ENCODE peak calls at places on chromosomes 2 and 18, in four cellular contexts. One of them, this sample, is unnamed.
A peak's percentile ranks its signal among the peaks of the same experiment; 100 is the strongest.

GRCh38 chr2:207138573-207139297 is 27.0 kb downstream of the KLF7 start:
- DNase-seq in K562: no peak
- DNase-seq in H1: no peak
- DNase-seq in GM12878: no peak
- DNase-seq in this sample: no peak

GRCh38 chr18:46422552-46423055 is 234.4 kb downstream of the LOXHD1 start:
- DNase-seq in K562: no peak
- DNase-seq in H1: no peak
- DNase-seq in GM12878: no peak
- DNase-seq in this sample: no peak

GRCh38 chr2:27227501-27227900 is 10.3 kb downstream of the CAD start:
- DNase-seq in K562: no peak
- DNase-seq in H1: no peak
- DNase-seq in GM12878: no peak
- DNase-seq in this sample: no peak

GRCh38 chr2:218998414-218999002 is 5.3 kb upstream of the CRYBA2 start:
- DNase-seq in K562: no peak
- DNase-seq in H1: no peak
- DNase-seq in GM12878: no peak
- DNase-seq in this sample: no peak

GRCh38 chr2:231679906-231680283 is 28.4 kb upstream of the PTMA start:
- DNase-seq in K562: no peak
- DNase-seq in H1: no peak
- DNase-seq in GM12878: no peak
- DNase-seq in this sample: no peak

GRCh38 chr18:37484893-37485834 is 80.4 kb downstream of the CELF4 start:
- DNase-seq in K562: peak; percentile 71
- DNase-seq in H1: peak; percentile 43
- DNase-seq in GM12878: no peak
- DNase-seq in this sample: peak; percentile 78

GRCh38 chr2:24832526-24832925 is 39.3 kb downstream of the CENPO start:
- DNase-seq in K562: no peak
- DNase-seq in H1: no peak
- DNase-seq in GM12878: no peak
- DNase-seq in this sample: no peak

GRCh38 chr2:30608643-30609042 is 161.6 kb downstream of the LCLAT1 start:
- DNase-seq in K562: peak; percentile 21
- DNase-seq in H1: no peak
- DNase-seq in GM12878: no peak
- DNase-seq in this sample: no peak

GRCh38 chr18:48203961-48204666 is 205.1 kb downstream of the ZBTB7C start:
- DNase-seq in K562: no peak
- DNase-seq in H1: no peak
- DNase-seq in GM12878: no peak
- DNase-seq in this sample: no peak

GRCh38 chr18:39799010-39799409 is 2156.0 kb upstream of the PIK3C3 start:
- DNase-seq in K562: no peak
- DNase-seq in H1: no peak
- DNase-seq in GM12878: no peak
- DNase-seq in this sample: peak; percentile 51

GRCh38 chr2:229268626-229269025 is 2.5 kb downstream of the PID1 start:
- DNase-seq in K562: no peak
- DNase-seq in H1: no peak
- DNase-seq in GM12878: no peak
- DNase-seq in this sample: no peak

GRCh38 chr18:45122510-45122909 is 441.8 kb downstream of the SETBP1 start:
- DNase-seq in K562: no peak
- DNase-seq in H1: no peak
- DNase-seq in GM12878: no peak
- DNase-seq in this sample: no peak

GRCh38 chr2:160431441-160431840 is 62.2 kb downstream of the RBMS1 start:
- DNase-seq in K562: no peak
- DNase-seq in H1: no peak
- DNase-seq in GM12878: no peak
- DNase-seq in this sample: no peak

GRCh38 chr2:172208881-172209325 is 106.2 kb upstream of the DLX2 start:
- DNase-seq in K562: no peak
- DNase-seq in H1: no peak
- DNase-seq in GM12878: no peak
- DNase-seq in this sample: no peak

GRCh38 chr18:23689616-23690504 is 607 bp downstream of the LAMA3 start:
- DNase-seq in K562: no peak
- DNase-seq in H1: no peak
- DNase-seq in GM12878: no peak
- DNase-seq in this sample: peak; percentile 47

GRCh38 chr2:86520153-86520552 is 43.1 kb downstream of the CHMP3 start:
- DNase-seq in K562: no peak
- DNase-seq in H1: no peak
- DNase-seq in GM12878: no peak
- DNase-seq in this sample: peak; percentile 9

GRCh38 chr2:126749537-126749936 is 93.6 kb downstream of the GYPC start:
- DNase-seq in K562: peak; percentile 37
- DNase-seq in H1: no peak
- DNase-seq in GM12878: no peak
- DNase-seq in this sample: peak; percentile 17

GRCh38 chr2:46067501-46068292 is 229.5 kb upstream of the EPAS1 start:
- DNase-seq in K562: no peak
- DNase-seq in H1: no peak
- DNase-seq in GM12878: no peak
- DNase-seq in this sample: no peak

GRCh38 chr18:46481847-46482245 is 175.2 kb downstream of the LOXHD1 start:
- DNase-seq in K562: no peak
- DNase-seq in H1: no peak
- DNase-seq in GM12878: no peak
- DNase-seq in this sample: no peak

GRCh38 chr2:100446696-100447095 is 23.6 kb upstream of the NMS start:
- DNase-seq in K562: no peak
- DNase-seq in H1: no peak
- DNase-seq in GM12878: no peak
- DNase-seq in this sample: no peak

GRCh38 chr2:174340400-174341300 is 5.9 kb downstream of the SP9 start:
- DNase-seq in K562: no peak
- DNase-seq in H1: no peak
- DNase-seq in GM12878: no peak
- DNase-seq in this sample: peak; percentile 72
- H3K4me1 ChIP-seq in K562: peaks cover 13% of the 10 kb centered on the region
- H3K4me1 ChIP-seq in H1: peaks cover 18% of the 10 kb centered on the region
- H3K4me1 ChIP-seq in GM12878: peaks cover 21% of the 10 kb centered on the region
- H3K4me1 ChIP-seq in this sample: peaks cover 43% of the 10 kb centered on the region

DNA sequence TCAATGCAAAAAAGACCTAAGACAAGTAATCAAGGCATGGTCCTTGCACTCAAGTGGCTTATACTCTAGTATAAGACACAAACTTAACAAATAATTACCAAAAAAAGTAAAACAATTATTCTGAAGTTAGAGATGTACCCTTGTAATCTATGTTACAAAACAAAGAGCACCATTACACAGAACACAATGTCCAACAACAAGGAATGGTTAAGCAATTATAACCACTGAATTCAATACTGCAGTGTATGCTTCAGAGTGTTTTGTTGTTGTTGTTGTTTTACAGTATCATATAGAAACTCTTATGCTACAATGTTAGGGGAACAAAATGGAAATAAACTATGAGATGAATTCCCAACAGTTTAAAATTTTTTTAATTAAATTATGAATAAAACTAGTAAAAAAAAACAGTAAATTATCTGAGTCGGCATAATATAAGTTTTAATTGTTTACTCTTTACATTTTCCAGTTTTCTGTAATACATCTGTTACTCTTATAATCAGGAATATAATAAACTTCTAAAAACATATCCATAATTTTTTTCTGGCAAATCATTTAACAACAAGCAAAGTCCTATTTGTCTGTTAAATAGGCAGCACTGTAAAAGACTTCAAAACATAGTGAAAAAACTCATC is 29.2 kb downstream of the ROCK2 start:
- DNase-seq in K562: no peak
- DNase-seq in H1: no peak
- DNase-seq in GM12878: no peak
- DNase-seq in this sample: no peak
- TF ChIP-seq POLR2AphosphoS5 in K562: no peak
- TF ChIP-seq POLR2AphosphoS5 in H1: no peak
- TF ChIP-seq POLR2AphosphoS5 in GM12878: no peak
- TF ChIP-seq POLR2AphosphoS5 in this sample: no peak

GRCh38 chr2:181356526-181356925 is 100.7 kb upstream of the ITGA4 start:
- DNase-seq in K562: no peak
- DNase-seq in H1: no peak
- DNase-seq in GM12878: no peak
- DNase-seq in this sample: no peak
- TF ChIP-seq CREB1 in K562: no peak
- TF ChIP-seq CREB1 in H1: no peak
- TF ChIP-seq CREB1 in GM12878: no peak
- TF ChIP-seq CREB1 in this sample: no peak

GRCh38 chr2:205772983-205773382 is 90.7 kb downstream of the NRP2 start:
- DNase-seq in K562: no peak
- DNase-seq in H1: no peak
- DNase-seq in GM12878: no peak
- DNase-seq in this sample: no peak

GRCh38 chr2:205771063-205771462 is 88.8 kb downstream of the NRP2 start:
- DNase-seq in K562: no peak
- DNase-seq in H1: no peak
- DNase-seq in GM12878: no peak
- DNase-seq in this sample: no peak

GRCh38 chr2:205770557-205770956 is 88.3 kb downstream of the NRP2 start:
- DNase-seq in K562: no peak
- DNase-seq in H1: no peak
- DNase-seq in GM12878: no peak
- DNase-seq in this sample: no peak

GRCh38 chr2:205769879-205770278 is 87.6 kb downstream of the NRP2 start:
- DNase-seq in K562: no peak
- DNase-seq in H1: no peak
- DNase-seq in GM12878: no peak
- DNase-seq in this sample: peak; percentile 29

DNA sequence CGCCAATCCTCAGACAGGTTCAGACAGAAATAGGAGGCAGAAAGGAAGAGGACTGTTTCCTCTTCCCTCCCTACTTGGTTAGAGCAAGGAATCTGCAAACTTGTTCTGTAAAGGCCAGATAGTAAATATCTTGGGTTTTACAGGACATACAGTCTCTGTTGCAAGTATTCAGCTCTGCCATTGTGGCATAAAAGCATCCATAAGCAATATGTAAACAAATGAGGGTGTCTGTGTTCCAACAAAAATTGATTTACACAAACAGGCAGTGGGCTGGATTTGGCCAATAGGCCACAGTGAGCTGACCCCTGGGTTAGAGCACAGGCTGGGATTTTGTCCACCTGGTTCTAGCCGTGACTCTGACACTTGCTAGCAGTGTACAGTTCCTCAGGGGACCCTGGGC is 89.4 kb downstream of the NRP2 start:
- DNase-seq in K562: no peak
- DNase-seq in H1: no peak
- DNase-seq in GM12878: no peak
- DNase-seq in this sample: no peak
- H3K4me1 ChIP-seq in K562: no peaks in the 10 kb centered on the region
- H3K4me1 ChIP-seq in H1: no peaks in the 10 kb centered on the region
- H3K4me1 ChIP-seq in GM12878: no peaks in the 10 kb centered on the region
- H3K4me1 ChIP-seq in this sample: no peaks in the 10 kb centered on the region

DNA sequence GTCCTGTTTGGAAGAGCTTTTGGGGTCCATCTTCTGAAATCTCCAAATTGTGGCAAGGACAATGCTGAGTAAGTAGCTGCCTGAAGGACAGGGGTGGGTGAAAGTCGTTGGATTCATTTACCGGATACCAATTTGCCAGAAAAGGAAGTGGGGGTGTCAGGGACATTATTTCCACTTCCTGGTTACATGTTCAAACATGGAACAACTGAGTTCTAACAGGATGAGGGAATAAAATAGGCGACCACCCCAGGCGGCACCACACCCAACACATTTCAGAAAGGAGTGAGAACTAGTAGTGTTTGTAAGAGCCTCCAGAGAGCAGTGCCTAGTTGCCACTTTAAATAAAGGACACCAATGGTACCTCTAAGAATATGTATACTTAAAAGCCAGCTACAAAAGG is 158.6 kb upstream of the SERTAD2 start:
- DNase-seq in K562: no peak
- DNase-seq in H1: no peak
- DNase-seq in GM12878: no peak
- DNase-seq in this sample: no peak
- TF ChIP-seq POLR2AphosphoS5 in K562: no peak
- TF ChIP-seq POLR2AphosphoS5 in H1: no peak
- TF ChIP-seq POLR2AphosphoS5 in GM12878: no peak
- TF ChIP-seq POLR2AphosphoS5 in this sample: no peak

GRCh38 chr2:69955029-69955428 is 6.4 kb downstream of the ASPRV1 start:
- DNase-seq in K562: no peak
- DNase-seq in H1: no peak
- DNase-seq in GM12878: no peak
- DNase-seq in this sample: no peak
- TF ChIP-seq CREB1 in K562: no peak
- TF ChIP-seq CREB1 in H1: no peak
- TF ChIP-seq CREB1 in GM12878: no peak
- TF ChIP-seq CREB1 in this sample: no peak

GRCh38 chr2:108409768-108410167 is 32.0 kb downstream of the SULT1C4 start:
- DNase-seq in K562: no peak
- DNase-seq in H1: no peak
- DNase-seq in GM12878: no peak
- DNase-seq in this sample: no peak

GRCh38 chr2:108403494-108403893 is 25.7 kb downstream of the SULT1C4 start:
- DNase-seq in K562: no peak
- DNase-seq in H1: peak; percentile 66
- DNase-seq in GM12878: no peak
- DNase-seq in this sample: peak; percentile 46

GRCh38 chr2:108407864-108408729 is 30.3 kb downstream of the SULT1C4 start:
- DNase-seq in K562: no peak
- DNase-seq in H1: no peak
- DNase-seq in GM12878: peak; percentile 37
- DNase-seq in this sample: no peak

GRCh38 chr2:108401800-108402199 is 24.0 kb downstream of the SULT1C4 start:
- DNase-seq in K562: peak; percentile 56
- DNase-seq in H1: no peak
- DNase-seq in GM12878: no peak
- DNase-seq in this sample: no peak

GRCh38 chr2:108404784-108405397 is 27.1 kb downstream of the SULT1C4 start:
- DNase-seq in K562: no peak
- DNase-seq in H1: no peak
- DNase-seq in GM12878: no peak
- DNase-seq in this sample: no peak
- H3K4me1 ChIP-seq in K562: peaks cover 9% of the 10 kb centered on the region
- H3K4me1 ChIP-seq in H1: no peaks in the 10 kb centered on the region
- H3K4me1 ChIP-seq in GM12878: no peaks in the 10 kb centered on the region
- H3K4me1 ChIP-seq in this sample: peaks cover 11% of the 10 kb centered on the region